ENCODE peak calls at places on chromosomes 12 and 14, in seven cellular contexts. M, K, L, T, N, H and G are unnamed samples.
A peak's percentile ranks its signal among the peaks of the same experiment; 100 is the strongest.

GRCh38 chr12:125346361-125346760 is 281.1 kb downstream of the AACS start:
- DNase-seq in M (no peak), K (no peak), L (no peak), T (peak; percentile 26), N (peak; percentile 12), H (no peak), G (no peak)

GRCh38 chr12:11543513-11544168 is 105.8 kb upstream of the ETV6 start:
- DNase-seq in M (no peak), K (no peak), L (no peak), T (no peak), N (no peak), H (no peak), G (no peak)

GRCh38 chr12:7190268-7191055 is 976 bp downstream of the PEX5 start:
- DNase-seq in M (no peak), K (peak; percentile 31), L (peak; percentile 6), T (peak; percentile 34), N (no peak), H (peak; percentile 39), G (peak; percentile 59)

GRCh38 chr12:30866256-30866655 is 60.3 kb upstream of the TSPAN11 start:
- DNase-seq in M (no peak), K (no peak), L (no peak), T (no peak), N (no peak), H (no peak), G (no peak)

GRCh38 chr12:122366685-122367475 is 55.6 kb downstream of the CLIP1 start:
- DNase-seq in M (no peak), K (no peak), L (no peak), T (peak; percentile 58), N (peak; percentile 29), H (peak; percentile 64), G (peak; percentile 66)

GRCh38 chr12:107092669-107093546 is 441 bp downstream of the CRY1 start:
- DNase-seq in M (peak; percentile 29), K (peak; percentile 25), L (peak; percentile 68), T (peak; percentile 25), N (no peak), H (peak; percentile 62), G (peak; percentile 65)

GRCh38 chr14:20682435-20683124 is 1.8 kb upstream of the RNASE4 start:
- DNase-seq in M (peak; percentile 84), K (peak; percentile 53), L (peak; percentile 77), T (peak; percentile 69), N (peak; percentile 77), H (peak; percentile 96), G (peak; percentile 84)

GRCh38 chr12:94674835-94675234 is 24.5 kb upstream of the TMCC3 start:
- DNase-seq in M (no peak), K (no peak), L (no peak), T (no peak), N (no peak), H (no peak), G (no peak)

GRCh38 chr12:50217202-50217601 is 50.0 kb upstream of the CERS5 start:
- DNase-seq in M (no peak), K (no peak), L (no peak), T (no peak), N (no peak), H (no peak), G (no peak)

GRCh38 chr12:46266869-46267617 is 1.8 kb downstream of the SLC38A1 start:
- DNase-seq in M (peak; percentile 34), K (peak; percentile 48), L (peak; percentile 48), T (peak; percentile 46), N (no peak), H (peak; percentile 67), G (peak; percentile 72)

GRCh38 chr14:31487891-31488290 is at the start of gene GPR33:
- DNase-seq in M (no peak), K (no peak), L (no peak), T (no peak), N (no peak), H (no peak), G (no peak)

GRCh38 chr12:58888131-58888783 is 32.0 kb downstream of the LRIG3 start:
- DNase-seq in M (no peak), K (no peak), L (no peak), T (peak; percentile 26), N (peak; percentile 91), H (peak; percentile 12), G (no peak)

GRCh38 chr14:105294142-105294597 is 6.6 kb downstream of the BRF1 start:
- DNase-seq in M (no peak), K (no peak), L (peak; percentile 59), T (no peak), N (no peak), H (no peak), G (no peak)

GRCh38 chr12:132362966-132363660 is 33.7 kb upstream of the GALNT9 start:
- DNase-seq in M (no peak), K (no peak), L (no peak), T (no peak), N (no peak), H (no peak), G (no peak)

GRCh38 chr12:46964496-46965098 is 114.8 kb upstream of the PCED1B start:
- DNase-seq in M (no peak), K (no peak), L (no peak), T (peak; percentile 62), N (no peak), H (peak; percentile 21), G (peak; percentile 68)

GRCh38 chr14:22579218-22579617 is 9.8 kb downstream of the DAD1 start:
- DNase-seq in M (no peak), K (no peak), L (no peak), T (no peak), N (no peak), H (no peak), G (no peak)

GRCh38 chr12:119598159-119598558 is 4.6 kb downstream of the TMEM233 start:
- DNase-seq in M (no peak), K (no peak), L (no peak), T (no peak), N (no peak), H (no peak), G (no peak)

GRCh38 chr14:52950898-52951729 is at the start of gene FERMT2:
- DNase-seq in M (peak; percentile 72), K (peak; percentile 88), L (peak; percentile 13), T (peak; percentile 97), N (peak; percentile 50), H (peak; percentile 94), G (peak; percentile 89)

GRCh38 chr12:28569698-28570411 is 379.6 kb downstream of the CCDC91 start:
- DNase-seq in M (no peak), K (no peak), L (no peak), T (no peak), N (no peak), H (no peak), G (no peak)

GRCh38 chr12:58537278-58537677 is 383.0 kb downstream of the LRIG3 start:
- DNase-seq in M (no peak), K (no peak), L (no peak), T (no peak), N (no peak), H (no peak), G (no peak)

GRCh38 chr12:123288751-123289346 is 17.2 kb upstream of the CDK2AP1 start:
- DNase-seq in M (no peak), K (no peak), L (no peak), T (no peak), N (no peak), H (no peak), G (no peak)

GRCh38 chr12:1126089-1126488 is 135.1 kb downstream of the ERC1 start:
- DNase-seq in M (no peak), K (no peak), L (no peak), T (no peak), N (no peak), H (no peak), G (no peak)

GRCh38 chr14:103549361-103550311 is 12.8 kb downstream of the BAG5 start:
- DNase-seq in M (no peak), K (no peak), L (no peak), T (no peak), N (no peak), H (no peak), G (no peak)